ENCODE peak calls at places on chromosomes 11 and 22, in five cellular contexts. One of them, this sample, is unnamed.

GRCh38 chr11:124899376-124900145 is 1.9 kb upstream of the ROBO4 start:
- DNase-seq in BJ: no peak
- DNase-seq in tibial nerve: peak
- DNase-seq in fibroblast of the aortic adventitia: peak
- DNase-seq in GM13977: no peak
- DNase-seq in this sample: no peak

GRCh38 chr22:49752598-49753091 is 75.0 kb downstream of the BRD1 start:
- DNase-seq in GM13977: no peak
- DNase-seq in tibial nerve: no peak
- DNase-seq in fibroblast of the aortic adventitia: no peak
- DNase-seq in BJ: no peak
- DNase-seq in this sample: no peak

GRCh38 chr11:95229199-95230053 is 1.6 kb downstream of the SESN3 start:
- DNase-seq in tibial nerve: no peak
- DNase-seq in GM13977: no peak
- DNase-seq in fibroblast of the aortic adventitia: peak
- DNase-seq in BJ: no peak
- DNase-seq in this sample: peak

GRCh38 chr11:18013790-18014507 is 1.1 kb upstream of the SERGEF start:
- DNase-seq in BJ: no peak
- DNase-seq in fibroblast of the aortic adventitia: peak
- DNase-seq in GM13977: no peak
- DNase-seq in tibial nerve: no peak
- DNase-seq in this sample: no peak

GRCh38 chr11:64654958-64655541 is 64.0 kb downstream of the SLC22A12 start:
- DNase-seq in BJ: no peak
- DNase-seq in GM13977: no peak
- DNase-seq in fibroblast of the aortic adventitia: no peak
- DNase-seq in tibial nerve: no peak
- DNase-seq in this sample: no peak

GRCh38 chr11:12724301-12725046 is 50.3 kb downstream of the TEAD1 start:
- DNase-seq in BJ: peak
- DNase-seq in fibroblast of the aortic adventitia: peak
- DNase-seq in tibial nerve: peak
- DNase-seq in GM13977: no peak
- DNase-seq in this sample: peak

GRCh38 chr22:42920101-42920820 is 63.2 kb upstream of the ARFGAP3 start:
- DNase-seq in BJ: no peak
- DNase-seq in GM13977: no peak
- DNase-seq in tibial nerve: no peak
- DNase-seq in fibroblast of the aortic adventitia: peak
- DNase-seq in this sample: no peak

GRCh38 chr22:40181323-40181722 is 3.6 kb downstream of the TNRC6B start:
- DNase-seq in GM13977: no peak
- DNase-seq in tibial nerve: no peak
- DNase-seq in BJ: no peak
- DNase-seq in fibroblast of the aortic adventitia: no peak
- DNase-seq in this sample: no peak

GRCh38 chr11:19441752-19442553 is 201.2 kb upstream of the E2F8 start:
- DNase-seq in tibial nerve: peak
- DNase-seq in fibroblast of the aortic adventitia: peak
- DNase-seq in GM13977: peak
- DNase-seq in BJ: peak
- DNase-seq in this sample: peak

DNA sequence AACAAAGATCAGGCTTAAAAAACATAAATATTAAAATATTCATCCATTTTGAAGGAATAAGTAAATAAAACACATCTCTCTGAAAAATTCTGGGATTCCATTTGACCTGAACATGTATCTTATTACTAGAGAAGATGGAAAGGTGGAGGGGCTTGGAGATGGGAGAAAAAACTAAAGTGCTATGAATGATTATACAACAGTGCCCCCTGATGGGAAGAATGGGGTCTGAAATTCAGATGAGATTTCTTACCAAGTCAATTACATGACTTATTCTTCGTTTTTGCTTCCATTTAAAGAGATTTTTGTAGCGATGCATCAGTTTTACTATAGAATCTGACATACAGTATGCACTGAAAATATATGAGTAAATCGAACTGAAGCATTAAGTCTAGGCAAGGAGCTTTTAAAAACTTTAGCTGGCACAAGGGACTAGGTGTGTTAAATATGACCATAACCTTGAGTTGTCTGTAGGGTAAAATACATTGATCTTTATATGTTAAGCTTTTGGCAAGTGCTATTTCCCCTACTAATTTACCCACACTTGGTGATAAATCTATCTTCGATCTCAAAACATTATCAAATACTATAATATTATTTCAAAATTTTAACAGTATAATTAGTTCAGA is 718.8 kb downstream of the CNTN5 start:
- DNase-seq in GM13977: peak
- DNase-seq in BJ: no peak
- DNase-seq in tibial nerve: peak
- DNase-seq in fibroblast of the aortic adventitia: peak
- DNase-seq in this sample: no peak
- TF ChIP-seq CTCF in GM13977: peak
- TF ChIP-seq CTCF in BJ: no peak
- TF ChIP-seq CTCF in tibial nerve: peak
- TF ChIP-seq CTCF in fibroblast of the aortic adventitia: no peak
- TF ChIP-seq CTCF in this sample: no peak

GRCh38 chr11:43812471-43812870 is 68.2 kb upstream of the ALKBH3 start:
- DNase-seq in fibroblast of the aortic adventitia: no peak
- DNase-seq in tibial nerve: no peak
- DNase-seq in BJ: no peak
- DNase-seq in GM13977: no peak
- DNase-seq in this sample: no peak

GRCh38 chr11:43806976-43807375 is 73.7 kb upstream of the ALKBH3 start:
- DNase-seq in tibial nerve: no peak
- DNase-seq in GM13977: no peak
- DNase-seq in BJ: no peak
- DNase-seq in fibroblast of the aortic adventitia: no peak
- DNase-seq in this sample: no peak

DNA sequence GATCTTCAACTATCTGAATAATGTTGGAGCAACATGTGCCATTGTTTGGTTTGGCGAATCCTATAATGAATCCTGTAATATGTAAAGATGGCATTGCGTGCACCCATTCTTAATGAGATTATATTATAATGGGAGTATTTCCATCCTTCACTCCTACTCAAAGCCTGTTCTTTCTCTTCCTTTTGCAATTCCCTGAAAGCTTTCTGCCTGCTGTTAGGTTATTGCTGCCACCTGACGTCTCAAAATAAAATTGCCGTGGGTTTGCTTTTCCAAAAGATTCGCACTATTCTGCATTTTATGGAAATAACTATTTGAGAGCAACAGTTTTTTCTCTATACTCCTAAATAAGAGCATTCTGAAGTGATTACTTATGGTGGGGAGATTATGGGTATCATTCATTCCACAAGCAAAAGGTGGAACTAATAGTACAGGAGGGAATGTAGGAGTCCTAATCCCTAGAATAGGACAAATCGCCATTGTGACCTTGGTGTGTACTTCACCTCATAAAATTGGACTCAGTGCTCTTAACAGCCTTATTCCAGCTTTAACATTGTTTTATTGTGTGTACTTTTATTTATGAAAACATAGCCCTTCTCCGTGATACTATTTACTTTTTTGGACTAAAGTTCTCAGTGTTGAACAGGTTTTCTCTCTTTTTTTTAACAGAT is 69.6 kb upstream of the ALKBH3 start:
- DNase-seq in fibroblast of the aortic adventitia: peak
- DNase-seq in tibial nerve: no peak
- DNase-seq in BJ: no peak
- DNase-seq in GM13977: no peak
- DNase-seq in this sample: no peak
- TF ChIP-seq CTCF in fibroblast of the aortic adventitia: peak
- TF ChIP-seq CTCF in tibial nerve: no peak
- TF ChIP-seq CTCF in BJ: peak
- TF ChIP-seq CTCF in GM13977: no peak
- TF ChIP-seq CTCF in this sample: peak

DNA sequence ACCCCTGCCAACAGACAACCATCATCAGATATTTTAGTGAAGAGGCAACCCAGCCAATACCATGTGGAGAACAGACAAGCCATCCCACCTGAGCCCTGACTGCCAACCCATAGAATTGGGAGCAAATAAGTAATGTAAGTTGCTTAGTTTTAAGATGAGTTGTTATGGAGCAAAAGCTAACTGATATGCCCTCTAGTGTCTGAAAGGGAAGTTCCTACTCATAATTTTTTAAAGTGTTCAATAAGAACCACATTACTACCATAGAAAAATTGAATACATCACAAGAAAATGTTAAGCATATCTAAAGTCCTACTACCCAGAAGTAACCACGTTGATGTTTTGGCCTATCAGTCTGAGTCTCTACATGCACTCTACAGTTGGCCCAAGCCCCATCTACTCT is 50.8 kb upstream of the SLC36A4 start:
- DNase-seq in BJ: no peak
- DNase-seq in GM13977: no peak
- DNase-seq in tibial nerve: no peak
- DNase-seq in fibroblast of the aortic adventitia: peak
- DNase-seq in this sample: no peak
- TF ChIP-seq CTCF in BJ: peak
- TF ChIP-seq CTCF in GM13977: peak
- TF ChIP-seq CTCF in tibial nerve: no peak
- TF ChIP-seq CTCF in fibroblast of the aortic adventitia: peak
- TF ChIP-seq CTCF in this sample: peak

DNA sequence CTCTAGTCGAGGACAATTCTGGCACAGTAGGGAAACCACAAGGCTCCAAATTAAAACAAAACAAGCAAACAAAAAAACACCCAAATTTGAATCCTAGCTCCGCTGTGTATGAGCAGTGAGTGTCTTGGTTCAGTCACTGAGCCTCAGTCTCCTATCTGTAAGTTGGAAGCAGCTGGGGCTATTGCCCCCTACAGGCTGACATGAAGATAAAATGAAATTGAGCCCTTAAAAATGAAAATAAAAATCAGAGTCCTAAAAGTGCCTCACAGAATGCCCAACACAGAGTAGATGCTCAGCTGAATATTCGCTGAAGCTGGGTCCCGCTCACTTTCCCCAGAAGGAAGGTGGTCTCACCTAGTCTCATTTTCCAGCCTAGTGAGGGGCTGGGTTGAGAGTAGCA is 65.2 kb downstream of the PDE2A start:
- DNase-seq in fibroblast of the aortic adventitia: peak
- DNase-seq in GM13977: peak
- DNase-seq in BJ: no peak
- DNase-seq in tibial nerve: no peak
- DNase-seq in this sample: no peak
- TF ChIP-seq CTCF in fibroblast of the aortic adventitia: peak
- TF ChIP-seq CTCF in GM13977: peak
- TF ChIP-seq CTCF in BJ: peak
- TF ChIP-seq CTCF in tibial nerve: peak
- TF ChIP-seq CTCF in this sample: peak

This sample was measured in AG09319.